ENCODE peak calls at places on chromosomes 13 and 19, in ten cellular contexts. One of them, this sample, is unnamed.

GRCh38 chr19:46875234-46875633 is 14.4 kb downstream of the ARHGAP35 start:
- DNase-seq in cardiac muscle cell: no peak
- DNase-seq in pancreas: no peak
- DNase-seq in H9: no peak
- DNase-seq in mammary epithelial cell: peak; percentile 52
- DNase-seq in RWPE2: no peak
- DNase-seq in IMR-90: no peak
- DNase-seq in AG04450: no peak
- DNase-seq in PC-3: no peak
- DNase-seq in endothelial cell of umbilical vein: no peak
- DNase-seq in this sample: no peak

GRCh38 chr13:19672990-19673389 is 39.5 kb downstream of the MPHOSPH8 start:
- DNase-seq in RWPE2: no peak
- DNase-seq in IMR-90: no peak
- DNase-seq in H9: no peak
- DNase-seq in AG04450: no peak
- DNase-seq in cardiac muscle cell: no peak
- DNase-seq in pancreas: no peak
- DNase-seq in endothelial cell of umbilical vein: no peak
- DNase-seq in mammary epithelial cell: no peak
- DNase-seq in PC-3: no peak
- DNase-seq in this sample: no peak

GRCh38 chr13:62544928-62545327 is 1129.3 kb upstream of the PCDH20 start:
- DNase-seq in AG04450: no peak
- DNase-seq in cardiac muscle cell: no peak
- DNase-seq in endothelial cell of umbilical vein: no peak
- DNase-seq in PC-3: no peak
- DNase-seq in IMR-90: no peak
- DNase-seq in RWPE2: no peak
- DNase-seq in H9: no peak
- DNase-seq in pancreas: no peak
- DNase-seq in mammary epithelial cell: no peak
- DNase-seq in this sample: no peak

GRCh38 chr13:98533912-98534311 is 43.0 kb downstream of the STK24 start:
- DNase-seq in endothelial cell of umbilical vein: no peak
- DNase-seq in pancreas: no peak
- DNase-seq in RWPE2: no peak
- DNase-seq in IMR-90: no peak
- DNase-seq in AG04450: no peak
- DNase-seq in H9: no peak
- DNase-seq in mammary epithelial cell: no peak
- DNase-seq in cardiac muscle cell: no peak
- DNase-seq in PC-3: no peak
- DNase-seq in this sample: no peak

GRCh38 chr19:42189133-42189532 is 28.3 kb downstream of the DEDD2 start:
- DNase-seq in pancreas: no peak
- DNase-seq in mammary epithelial cell: no peak
- DNase-seq in AG04450: no peak
- DNase-seq in endothelial cell of umbilical vein: no peak
- DNase-seq in IMR-90: no peak
- DNase-seq in RWPE2: no peak
- DNase-seq in cardiac muscle cell: no peak
- DNase-seq in PC-3: no peak
- DNase-seq in H9: no peak
- DNase-seq in this sample: no peak

GRCh38 chr13:93996471-93996870 is 483.0 kb downstream of the DCT start:
- DNase-seq in AG04450: no peak
- DNase-seq in mammary epithelial cell: no peak
- DNase-seq in endothelial cell of umbilical vein: no peak
- DNase-seq in cardiac muscle cell: no peak
- DNase-seq in H9: no peak
- DNase-seq in PC-3: no peak
- DNase-seq in pancreas: no peak
- DNase-seq in IMR-90: no peak
- DNase-seq in RWPE2: no peak
- DNase-seq in this sample: no peak

GRCh38 chr13:110287031-110287828 is 19.7 kb downstream of the COL4A1 start:
- DNase-seq in mammary epithelial cell: peak; percentile 75
- DNase-seq in H9: no peak
- DNase-seq in AG04450: no peak
- DNase-seq in pancreas: no peak
- DNase-seq in PC-3: no peak
- DNase-seq in endothelial cell of umbilical vein: no peak
- DNase-seq in cardiac muscle cell: peak; percentile 28
- DNase-seq in IMR-90: no peak
- DNase-seq in RWPE2: no peak
- DNase-seq in this sample: no peak

GRCh38 chr19:13398780-13399726 is 107.2 kb downstream of the CACNA1A start:
- DNase-seq in RWPE2: peak; percentile 85
- DNase-seq in H9: no peak
- DNase-seq in cardiac muscle cell: no peak
- DNase-seq in AG04450: peak; percentile 75
- DNase-seq in IMR-90: peak; percentile 93
- DNase-seq in mammary epithelial cell: peak; percentile 90
- DNase-seq in endothelial cell of umbilical vein: peak; percentile 74
- DNase-seq in pancreas: no peak
- DNase-seq in PC-3: peak; percentile 99
- DNase-seq in this sample: no peak

DNA sequence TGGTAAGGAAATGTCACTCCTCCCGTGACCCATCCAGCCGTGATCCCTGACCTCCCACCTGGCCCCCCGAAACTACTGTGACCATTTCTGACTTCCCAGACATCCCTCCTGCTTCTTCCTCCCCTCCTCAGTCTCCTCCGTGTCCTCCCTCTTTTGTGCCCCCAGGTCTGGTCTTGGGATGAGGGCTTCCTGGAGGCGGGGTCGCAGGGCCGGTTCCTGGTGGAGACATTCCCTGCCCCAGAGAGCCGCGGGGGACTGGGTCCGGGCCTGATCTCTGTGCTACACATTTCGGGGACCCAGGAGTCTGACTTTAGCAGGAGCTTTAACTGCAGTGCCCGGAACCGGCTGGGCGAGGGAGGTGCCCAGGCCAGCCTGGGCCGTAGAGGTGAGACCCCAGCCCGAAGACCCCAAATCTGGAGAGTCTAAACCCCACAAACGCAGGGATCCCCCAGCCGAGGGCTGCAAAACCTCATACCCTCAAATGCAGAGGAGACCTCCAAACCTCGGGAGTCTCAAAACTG is 5.0 kb downstream of the KIRREL2 start:
- DNase-seq in endothelial cell of umbilical vein: no peak
- DNase-seq in PC-3: no peak
- DNase-seq in IMR-90: no peak
- DNase-seq in cardiac muscle cell: no peak
- DNase-seq in mammary epithelial cell: no peak
- DNase-seq in RWPE2: no peak
- DNase-seq in pancreas: no peak
- DNase-seq in H9: no peak
- DNase-seq in AG04450: no peak
- DNase-seq in this sample: no peak
- H3K27me3 ChIP-seq in endothelial cell of umbilical vein: peaks cover 36% of the 10 kb centered on the region
- H3K27me3 ChIP-seq in PC-3: peaks cover 4% of the 10 kb centered on the region
- H3K27me3 ChIP-seq in IMR-90: peaks cover 66% of the 10 kb centered on the region
- H3K27me3 ChIP-seq in cardiac muscle cell: peaks cover 45% of the 10 kb centered on the region
- H3K27me3 ChIP-seq in mammary epithelial cell: peaks cover 6% of the 10 kb centered on the region
- H3K27me3 ChIP-seq in RWPE2: peaks cover 28% of the 10 kb centered on the region
- H3K27me3 ChIP-seq in pancreas: no peaks in the 10 kb centered on the region
- H3K27me3 ChIP-seq in H9: peaks cover 4% of the 10 kb centered on the region
- H3K27me3 ChIP-seq in AG04450: peaks cover 65% of the 10 kb centered on the region
- H3K27me3 ChIP-seq in this sample: no peaks in the 10 kb centered on the region

GRCh38 chr19:30222993-30223865 is 149.0 kb upstream of the ZNF536 start:
- DNase-seq in AG04450: no peak
- DNase-seq in pancreas: no peak
- DNase-seq in RWPE2: no peak
- DNase-seq in H9: peak; percentile 63
- DNase-seq in PC-3: no peak
- DNase-seq in cardiac muscle cell: peak; percentile 45
- DNase-seq in IMR-90: no peak
- DNase-seq in mammary epithelial cell: no peak
- DNase-seq in endothelial cell of umbilical vein: no peak
- DNase-seq in this sample: peak; percentile 41

GRCh38 chr19:30225615-30226463 is 146.3 kb upstream of the ZNF536 start:
- DNase-seq in pancreas: no peak
- DNase-seq in mammary epithelial cell: no peak
- DNase-seq in RWPE2: no peak
- DNase-seq in cardiac muscle cell: no peak
- DNase-seq in endothelial cell of umbilical vein: no peak
- DNase-seq in PC-3: no peak
- DNase-seq in IMR-90: no peak
- DNase-seq in AG04450: no peak
- DNase-seq in H9: no peak
- DNase-seq in this sample: peak; percentile 13

GRCh38 chr19:30223866-30224688 is 148.1 kb upstream of the ZNF536 start:
- DNase-seq in endothelial cell of umbilical vein: no peak
- DNase-seq in PC-3: no peak
- DNase-seq in cardiac muscle cell: no peak
- DNase-seq in IMR-90: no peak
- DNase-seq in AG04450: no peak
- DNase-seq in pancreas: no peak
- DNase-seq in RWPE2: no peak
- DNase-seq in mammary epithelial cell: no peak
- DNase-seq in H9: no peak
- DNase-seq in this sample: no peak

GRCh38 chr19:30226464-30227070 is 145.6 kb upstream of the ZNF536 start:
- DNase-seq in mammary epithelial cell: no peak
- DNase-seq in IMR-90: no peak
- DNase-seq in cardiac muscle cell: no peak
- DNase-seq in pancreas: no peak
- DNase-seq in endothelial cell of umbilical vein: no peak
- DNase-seq in PC-3: no peak
- DNase-seq in AG04450: no peak
- DNase-seq in H9: no peak
- DNase-seq in RWPE2: no peak
- DNase-seq in this sample: peak; percentile 30

DNA sequence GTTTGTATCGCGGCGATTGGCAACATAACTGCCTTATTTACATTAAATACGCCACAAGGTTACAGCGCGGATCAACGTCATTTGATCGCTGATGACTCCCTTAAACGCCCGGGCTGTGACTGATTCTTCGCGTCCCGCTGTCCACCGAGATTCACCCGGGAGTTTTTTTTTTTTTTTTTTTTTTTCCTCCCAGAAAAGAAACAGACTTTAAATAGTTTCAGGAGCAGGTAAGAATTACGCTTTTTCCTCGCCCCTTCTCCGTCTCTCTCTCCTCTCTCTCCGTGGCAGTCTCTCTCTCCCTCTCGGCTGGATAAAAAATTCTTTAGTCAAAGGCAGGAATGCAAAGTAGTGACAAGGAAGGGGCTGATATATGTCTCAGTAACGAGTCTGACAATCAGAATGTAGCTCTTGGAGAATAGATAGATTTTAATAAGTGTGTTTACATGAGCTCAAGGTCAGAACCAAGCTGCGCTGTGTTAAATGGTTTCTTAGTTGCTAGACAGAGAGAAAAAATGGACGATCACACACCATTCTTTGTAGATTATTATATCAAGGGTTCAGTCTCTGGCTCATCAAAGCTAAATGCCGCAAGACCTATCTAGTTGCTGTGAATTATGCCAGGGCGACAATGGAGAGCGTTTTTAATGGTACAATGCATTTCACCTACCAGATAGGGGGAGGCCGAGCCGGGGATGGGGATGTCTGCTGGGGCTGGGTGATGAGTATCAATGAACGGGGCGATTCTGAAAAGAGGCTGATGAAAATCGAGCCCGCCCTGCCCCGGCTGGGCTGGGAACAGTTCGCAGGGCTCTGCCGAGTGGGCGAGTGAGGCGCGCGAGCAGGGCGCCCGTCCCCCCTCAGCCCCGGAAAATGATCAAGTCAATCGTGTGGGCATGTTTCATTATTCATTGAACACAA is 147.2 kb upstream of the ZNF536 start:
- DNase-seq in endothelial cell of umbilical vein: no peak
- DNase-seq in H9: no peak
- DNase-seq in RWPE2: no peak
- DNase-seq in IMR-90: no peak
- DNase-seq in mammary epithelial cell: no peak
- DNase-seq in PC-3: no peak
- DNase-seq in AG04450: no peak
- DNase-seq in pancreas: no peak
- DNase-seq in cardiac muscle cell: no peak
- DNase-seq in this sample: peak; percentile 14
- H3K27me3 ChIP-seq in endothelial cell of umbilical vein: peaks cover 42% of the 10 kb centered on the region
- H3K27me3 ChIP-seq in H9: peaks cover 51% of the 10 kb centered on the region
- H3K27me3 ChIP-seq in RWPE2: peaks cover 82% of the 10 kb centered on the region
- H3K27me3 ChIP-seq in IMR-90: peaks cover 52% of the 10 kb centered on the region
- H3K27me3 ChIP-seq in mammary epithelial cell: peaks cover 47% of the 10 kb centered on the region
- H3K27me3 ChIP-seq in PC-3: peaks cover 42% of the 10 kb centered on the region
- H3K27me3 ChIP-seq in AG04450: peaks cover 48% of the 10 kb centered on the region
- H3K27me3 ChIP-seq in pancreas: peaks cover 4% of the 10 kb centered on the region
- H3K27me3 ChIP-seq in cardiac muscle cell: peaks cover 100% of the 10 kb centered on the region
- H3K27me3 ChIP-seq in this sample: no peaks in the 10 kb centered on the region

DNA sequence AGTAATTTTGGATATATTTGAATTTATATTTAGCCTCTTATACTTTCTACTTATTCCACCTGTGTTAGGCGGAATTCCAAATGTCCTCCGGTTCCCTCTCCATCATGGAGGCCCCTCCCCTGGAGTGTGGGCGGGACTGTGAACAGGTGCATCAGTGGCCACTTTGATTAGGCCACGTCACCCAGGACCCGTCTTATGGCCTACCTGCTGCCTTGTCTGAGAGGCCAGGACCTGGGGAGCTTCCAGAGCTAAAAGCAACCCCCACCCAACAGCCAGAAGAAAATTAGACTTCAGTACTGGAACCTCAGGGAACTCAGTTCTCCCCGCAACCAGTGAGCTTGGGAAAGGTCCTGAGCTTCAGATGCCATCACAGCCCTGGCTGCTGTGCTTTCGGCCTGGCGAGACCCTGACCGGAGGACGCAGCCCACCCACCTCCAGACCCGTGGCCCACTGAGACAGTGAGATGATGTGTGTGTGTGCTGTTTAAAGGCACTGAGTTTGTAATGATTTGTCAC is 200.2 kb upstream of the SOX1 start:
- DNase-seq in H9: no peak
- DNase-seq in mammary epithelial cell: no peak
- DNase-seq in cardiac muscle cell: no peak
- DNase-seq in IMR-90: no peak
- DNase-seq in PC-3: no peak
- DNase-seq in endothelial cell of umbilical vein: no peak
- DNase-seq in pancreas: no peak
- DNase-seq in RWPE2: no peak
- DNase-seq in AG04450: no peak
- DNase-seq in this sample: no peak
- H3K27me3 ChIP-seq in H9: no peaks in the 10 kb centered on the region
- H3K27me3 ChIP-seq in mammary epithelial cell: no peaks in the 10 kb centered on the region
- H3K27me3 ChIP-seq in cardiac muscle cell: peaks cover 69% of the 10 kb centered on the region
- H3K27me3 ChIP-seq in IMR-90: no peaks in the 10 kb centered on the region
- H3K27me3 ChIP-seq in PC-3: peaks cover 55% of the 10 kb centered on the region
- H3K27me3 ChIP-seq in endothelial cell of umbilical vein: no peaks in the 10 kb centered on the region
- H3K27me3 ChIP-seq in pancreas: no peaks in the 10 kb centered on the region
- H3K27me3 ChIP-seq in RWPE2: peaks cover 18% of the 10 kb centered on the region
- H3K27me3 ChIP-seq in AG04450: no peaks in the 10 kb centered on the region
- H3K27me3 ChIP-seq in this sample: no peaks in the 10 kb centered on the region

GRCh38 chr13:27791146-27791900 is 960 bp upstream of the GSX1 start:
- DNase-seq in cardiac muscle cell: no peak
- DNase-seq in endothelial cell of umbilical vein: no peak
- DNase-seq in RWPE2: no peak
- DNase-seq in PC-3: no peak
- DNase-seq in AG04450: no peak
- DNase-seq in mammary epithelial cell: no peak
- DNase-seq in pancreas: no peak
- DNase-seq in H9: no peak
- DNase-seq in IMR-90: no peak
- DNase-seq in this sample: no peak

GRCh38 chr13:27789495-27790303 is 2.6 kb upstream of the GSX1 start:
- DNase-seq in RWPE2: no peak
- DNase-seq in mammary epithelial cell: no peak
- DNase-seq in AG04450: no peak
- DNase-seq in endothelial cell of umbilical vein: no peak
- DNase-seq in H9: peak; percentile 37
- DNase-seq in cardiac muscle cell: no peak
- DNase-seq in PC-3: no peak
- DNase-seq in pancreas: no peak
- DNase-seq in IMR-90: no peak
- DNase-seq in this sample: no peak

GRCh38 chr13:27791901-27792392 is 336 bp upstream of the GSX1 start:
- DNase-seq in mammary epithelial cell: no peak
- DNase-seq in PC-3: no peak
- DNase-seq in RWPE2: no peak
- DNase-seq in H9: no peak
- DNase-seq in pancreas: no peak
- DNase-seq in IMR-90: no peak
- DNase-seq in AG04450: no peak
- DNase-seq in endothelial cell of umbilical vein: no peak
- DNase-seq in cardiac muscle cell: no peak
- DNase-seq in this sample: no peak

GRCh38 chr13:27789153-27789494 is 3.2 kb upstream of the GSX1 start:
- DNase-seq in AG04450: no peak
- DNase-seq in endothelial cell of umbilical vein: no peak
- DNase-seq in IMR-90: no peak
- DNase-seq in cardiac muscle cell: no peak
- DNase-seq in pancreas: no peak
- DNase-seq in PC-3: no peak
- DNase-seq in mammary epithelial cell: no peak
- DNase-seq in RWPE2: no peak
- DNase-seq in H9: no peak
- DNase-seq in this sample: no peak

GRCh38 chr13:27790523-27790922 is 1.8 kb upstream of the GSX1 start:
- DNase-seq in mammary epithelial cell: no peak
- DNase-seq in pancreas: no peak
- DNase-seq in H9: no peak
- DNase-seq in endothelial cell of umbilical vein: no peak
- DNase-seq in IMR-90: no peak
- DNase-seq in RWPE2: no peak
- DNase-seq in cardiac muscle cell: no peak
- DNase-seq in AG04450: no peak
- DNase-seq in PC-3: no peak
- DNase-seq in this sample: no peak
- H3K27me3 ChIP-seq in mammary epithelial cell: peaks cover 69% of the 10 kb centered on the region
- H3K27me3 ChIP-seq in pancreas: peaks cover 19% of the 10 kb centered on the region
- H3K27me3 ChIP-seq in H9: peaks cover 83% of the 10 kb centered on the region
- H3K27me3 ChIP-seq in endothelial cell of umbilical vein: peaks cover 64% of the 10 kb centered on the region
- H3K27me3 ChIP-seq in IMR-90: peaks cover 68% of the 10 kb centered on the region
- H3K27me3 ChIP-seq in RWPE2: peaks cover 86% of the 10 kb centered on the region
- H3K27me3 ChIP-seq in cardiac muscle cell: peaks cover 100% of the 10 kb centered on the region
- H3K27me3 ChIP-seq in AG04450: peaks cover 74% of the 10 kb centered on the region
- H3K27me3 ChIP-seq in PC-3: peaks cover 56% of the 10 kb centered on the region
- H3K27me3 ChIP-seq in this sample: peaks cover 59% of the 10 kb centered on the region

This sample was measured in thyroid gland.